ENCODE peak calls at places on chromosome 2, in nine cellular contexts. F is CD4-positive, alpha-beta T cell; E is fibroblast of the aortic adventitia; Y is stomach; W is RWPE1; Z is nucleus accumbens; M is NCI-H1417; K is HTR-8/SVneo; T is mucosa of descending colon. N is an unnamed sample.

GRCh38 chr2:88016948-88017779 is 817 bp upstream of the RNU2-63P start:
- DNase-seq in F (no peak), E (peak; percentile 8), Y (peak; percentile 67), W (peak; percentile 79), Z (no peak), M (no peak), K (no peak), T (peak; percentile 80), N (peak; percentile 78)

GRCh38 chr2:36507408-36507812 is 90.6 kb downstream of the FEZ2 start:
- DNase-seq in F (no peak), E (peak; percentile 78), Y (peak; percentile 48), W (peak; percentile 49), Z (no peak), M (peak; percentile 29), K (peak; percentile 70), T (no peak), N (no peak)

GRCh38 chr2:166104773-166105172 is 23.0 kb downstream of the SCN1A start:
- DNase-seq in F (no peak), E (peak; percentile 21), Y (no peak), W (no peak), Z (no peak), M (no peak), K (no peak), T (no peak), N (no peak)

GRCh38 chr2:27804146-27804545 is 32.6 kb downstream of the MRPL33 start:
- DNase-seq in F (no peak), E (peak; percentile 50), Y (no peak), W (no peak), Z (no peak), M (no peak), K (no peak), T (no peak), N (no peak)

GRCh38 chr2:55155764-55156221 is 76.3 kb downstream of the CLHC1 start:
- DNase-seq in F (no peak), E (peak; percentile 79), Y (no peak), W (no peak), Z (no peak), M (no peak), K (no peak), T (no peak), N (no peak)

GRCh38 chr2:176536739-176537138 is 267.5 kb downstream of the MTX2 start:
- DNase-seq in F (no peak), E (no peak), Y (no peak), W (no peak), Z (no peak), M (peak; percentile 75), K (no peak), T (no peak), N (no peak)

GRCh38 chr2:85748039-85748438 is 5.8 kb upstream of the ATOH8 start:
- DNase-seq in F (no peak), E (no peak), Y (no peak), W (no peak), Z (no peak), M (no peak), K (no peak), T (no peak), N (no peak)

GRCh38 chr2:239018291-239019192 is 170.7 kb downstream of the TWIST2 start:
- DNase-seq in F (no peak), E (no peak), Y (no peak), W (no peak), Z (no peak), M (no peak), K (no peak), T (no peak), N (no peak)

GRCh38 chr2:66888791-66889631 is 454.1 kb downstream of the MEIS1 start:
- DNase-seq in F (no peak), E (peak; percentile 100), Y (no peak), W (peak; percentile 65), Z (no peak), M (no peak), K (no peak), T (no peak), N (no peak)

GRCh38 chr2:46326231-46326980 is 29.2 kb downstream of the EPAS1 start:
- DNase-seq in F (no peak), E (peak; percentile 41), Y (no peak), W (peak; percentile 89), Z (no peak), M (no peak), K (no peak), T (no peak), N (peak; percentile 93)

GRCh38 chr2:29238497-29238896 is 123.3 kb downstream of the CLIP4 start:
- DNase-seq in F (no peak), E (no peak), Y (no peak), W (peak; percentile 66), Z (no peak), M (no peak), K (peak; percentile 62), T (no peak), N (no peak)

GRCh38 chr2:140344842-140345241 is 1564.7 kb upstream of the NXPH2 start:
- DNase-seq in F (no peak), E (peak; percentile 65), Y (no peak), W (peak; percentile 7), Z (no peak), M (no peak), K (peak; percentile 2), T (no peak), N (no peak)

GRCh38 chr2:238462782-238463396 is 36.2 kb downstream of the ASB1 start:
- DNase-seq in F (no peak), E (peak; percentile 75), Y (no peak), W (peak; percentile 54), Z (no peak), M (peak; percentile 46), K (peak; percentile 45), T (no peak), N (no peak)

GRCh38 chr2:15936277-15937104 is 3.9 kb upstream of the MYCN start:
- DNase-seq in F (no peak), E (no peak), Y (no peak), W (no peak), Z (no peak), M (no peak), K (no peak), T (no peak), N (no peak)

GRCh38 chr2:88651646-88652045 is 24.4 kb upstream of the EIF2AK3 start:
- DNase-seq in F (no peak), E (no peak), Y (no peak), W (no peak), Z (no peak), M (no peak), K (no peak), T (no peak), N (no peak)

GRCh38 chr2:54899576-54900200 is 150.6 kb downstream of the RTN4 start:
- DNase-seq in F (no peak), E (peak; percentile 79), Y (no peak), W (peak; percentile 26), Z (no peak), M (no peak), K (peak; percentile 58), T (no peak), N (no peak)

GRCh38 chr2:83081835-83082522 is 1377.1 kb downstream of the SUCLG1 start:
- DNase-seq in F (no peak), E (peak; percentile 68), Y (no peak), W (peak; percentile 15), Z (no peak), M (peak; percentile 67), K (peak; percentile 63), T (no peak), N (no peak)

GRCh38 chr2:12320027-12320734 is 396.6 kb upstream of the TRIB2 start:
- DNase-seq in F (no peak), E (peak; percentile 70), Y (no peak), W (no peak), Z (no peak), M (no peak), K (no peak), T (no peak), N (no peak)

GRCh38 chr2:71932027-71932779 is 215.5 kb downstream of the CYP26B1 start:
- DNase-seq in F (no peak), E (no peak), Y (no peak), W (no peak), Z (no peak), M (no peak), K (no peak), T (no peak), N (peak; percentile 24)

GRCh38 chr2:238713234-238713832 is 134.6 kb upstream of the TWIST2 start:
- DNase-seq in F (no peak), E (no peak), Y (no peak), W (no peak), Z (no peak), M (no peak), K (no peak), T (no peak), N (no peak)

GRCh38 chr2:40292291-40292690 is 159.6 kb downstream of the SLC8A1 start:
- DNase-seq in F (no peak), E (no peak), Y (no peak), W (no peak), Z (no peak), M (no peak), K (no peak), T (no peak), N (no peak)

GRCh38 chr2:150710916-150711315 is 223.4 kb upstream of the RND3 start:
- DNase-seq in F (no peak), E (no peak), Y (no peak), W (no peak), Z (no peak), M (peak; percentile 2), K (no peak), T (no peak), N (no peak)

GRCh38 chr2:237315170-237315880 is 98.6 kb downstream of the COL6A3 start:
- DNase-seq in F (no peak), E (peak; percentile 98), Y (peak; percentile 76), W (no peak), Z (no peak), M (no peak), K (no peak), T (peak; percentile 80), N (peak; percentile 54)

GRCh38 chr2:126655066-126655465 is 892 bp upstream of the GYPC start:
- DNase-seq in F (no peak), E (peak; percentile 16), Y (no peak), W (no peak), Z (no peak), M (no peak), K (no peak), T (no peak), N (no peak)

GRCh38 chr2:127485051-127485693 is 41.1 kb downstream of the IWS1 start:
- DNase-seq in F (no peak), E (no peak), Y (no peak), W (no peak), Z (no peak), M (no peak), K (no peak), T (no peak), N (no peak)

GRCh38 chr2:22692751-22693150 is 692.2 kb upstream of the KLHL29 start:
- DNase-seq in F (no peak), E (no peak), Y (no peak), W (no peak), Z (no peak), M (no peak), K (no peak), T (no peak), N (no peak)

GRCh38 chr2:208006833-208007232 is 18.5 kb downstream of the PLEKHM3 start:
- DNase-seq in F (no peak), E (no peak), Y (no peak), W (peak; percentile 68), Z (no peak), M (no peak), K (no peak), T (no peak), N (no peak)

GRCh38 chr2:54402350-54402749 is 53.8 kb upstream of the SPTBN1 start:
- DNase-seq in F (no peak), E (peak; percentile 74), Y (no peak), W (no peak), Z (no peak), M (no peak), K (peak; percentile 52), T (no peak), N (no peak)

N was measured in left lobe of liver.